ENCODE peak calls at places on chromosomes 12 and 14, in six cellular contexts. One of them, this sample, is unnamed. For H3K4me1, the result is how much of the 10 kb centered on the place peaks cover.

GRCh38 chr14:77988966-77989365 is 181.2 kb upstream of the NRXN3 start:
- DNase-seq in neuronal stem cell: no peak
- DNase-seq in mesenchymal stem cell: no peak
- DNase-seq in H9: no peak
- DNase-seq in IMR-90: peak
- DNase-seq in mesendoderm: no peak
- DNase-seq in this sample: no peak

GRCh38 chr12:96908170-96908675 is 1.2 kb downstream of the NEDD1 start:
- DNase-seq in mesenchymal stem cell: no peak
- DNase-seq in neuronal stem cell: peak
- DNase-seq in H9: no peak
- DNase-seq in mesendoderm: no peak
- DNase-seq in IMR-90: no peak
- DNase-seq in this sample: no peak

GRCh38 chr14:65751510-65751909 is 339.0 kb downstream of the FUT8 start:
- DNase-seq in H9: no peak
- DNase-seq in mesenchymal stem cell: no peak
- DNase-seq in neuronal stem cell: no peak
- DNase-seq in IMR-90: no peak
- DNase-seq in mesendoderm: peak
- DNase-seq in this sample: no peak

GRCh38 chr12:131971226-131971625 is 21.5 kb downstream of the EP400 start:
- DNase-seq in H9: no peak
- DNase-seq in neuronal stem cell: no peak
- DNase-seq in mesendoderm: no peak
- DNase-seq in mesenchymal stem cell: no peak
- DNase-seq in IMR-90: no peak
- DNase-seq in this sample: no peak

GRCh38 chr14:76904100-76904739 is 78.0 kb downstream of the LRRC74A start:
- DNase-seq in H9: no peak
- DNase-seq in mesendoderm: no peak
- DNase-seq in mesenchymal stem cell: peak
- DNase-seq in neuronal stem cell: no peak
- DNase-seq in IMR-90: peak
- DNase-seq in this sample: no peak

GRCh38 chr14:75879031-75879430 is 102.8 kb downstream of the TGFB3 start:
- DNase-seq in IMR-90: peak
- DNase-seq in mesendoderm: no peak
- DNase-seq in H9: no peak
- DNase-seq in neuronal stem cell: no peak
- DNase-seq in mesenchymal stem cell: peak
- DNase-seq in this sample: peak

GRCh38 chr12:51934080-51934479 is 17.4 kb upstream of the ACVR1B start:
- DNase-seq in IMR-90: no peak
- DNase-seq in neuronal stem cell: no peak
- DNase-seq in mesenchymal stem cell: no peak
- DNase-seq in H9: no peak
- DNase-seq in mesendoderm: no peak
- DNase-seq in this sample: no peak

GRCh38 chr12:89947437-89948265 is 239.0 kb upstream of the ATP2B1 start:
- DNase-seq in neuronal stem cell: no peak
- DNase-seq in IMR-90: peak
- DNase-seq in mesenchymal stem cell: peak
- DNase-seq in H9: no peak
- DNase-seq in mesendoderm: peak
- DNase-seq in this sample: peak

GRCh38 chr12:6042447-6042846 is 82.0 kb downstream of the VWF start:
- DNase-seq in mesendoderm: no peak
- DNase-seq in neuronal stem cell: no peak
- DNase-seq in IMR-90: no peak
- DNase-seq in mesenchymal stem cell: no peak
- DNase-seq in H9: no peak
- DNase-seq in this sample: no peak

GRCh38 chr12:58588771-58589170 is 331.5 kb downstream of the LRIG3 start:
- DNase-seq in neuronal stem cell: no peak
- DNase-seq in H9: no peak
- DNase-seq in mesenchymal stem cell: peak
- DNase-seq in mesendoderm: no peak
- DNase-seq in IMR-90: peak
- DNase-seq in this sample: peak

GRCh38 chr14:76917158-76917596 is 91.0 kb downstream of the LRRC74A start:
- DNase-seq in H9: peak
- DNase-seq in IMR-90: peak
- DNase-seq in mesenchymal stem cell: peak
- DNase-seq in neuronal stem cell: peak
- DNase-seq in mesendoderm: peak
- DNase-seq in this sample: peak

GRCh38 chr12:77728018-77728417 is 102.7 kb upstream of the NAV3 start:
- DNase-seq in mesendoderm: no peak
- DNase-seq in IMR-90: no peak
- DNase-seq in neuronal stem cell: no peak
- DNase-seq in H9: no peak
- DNase-seq in mesenchymal stem cell: no peak
- DNase-seq in this sample: no peak

GRCh38 chr12:113062502-113063395 is 6.2 kb downstream of the DTX1 start:
- DNase-seq in mesendoderm: no peak
- DNase-seq in IMR-90: no peak
- DNase-seq in H9: peak
- DNase-seq in neuronal stem cell: peak
- DNase-seq in mesenchymal stem cell: no peak
- DNase-seq in this sample: no peak

GRCh38 chr14:95070748-95071435 is 86.4 kb downstream of the DICER1 start:
- DNase-seq in mesenchymal stem cell: no peak
- DNase-seq in IMR-90: no peak
- DNase-seq in H9: no peak
- DNase-seq in neuronal stem cell: no peak
- DNase-seq in mesendoderm: no peak
- DNase-seq in this sample: no peak

GRCh38 chr14:92427096-92427495 is 86.5 kb upstream of the RIN3 start:
- DNase-seq in IMR-90: no peak
- DNase-seq in H9: no peak
- DNase-seq in mesendoderm: no peak
- DNase-seq in neuronal stem cell: no peak
- DNase-seq in mesenchymal stem cell: no peak
- DNase-seq in this sample: no peak

GRCh38 chr14:76329951-76330350 is 46.0 kb upstream of the ESRRB start:
- DNase-seq in H9: no peak
- DNase-seq in neuronal stem cell: no peak
- DNase-seq in mesenchymal stem cell: no peak
- DNase-seq in IMR-90: no peak
- DNase-seq in mesendoderm: no peak
- DNase-seq in this sample: no peak

GRCh38 chr14:72892879-72893635 is 844 bp downstream of the DPF3 start:
- DNase-seq in neuronal stem cell: no peak
- DNase-seq in H9: no peak
- DNase-seq in mesendoderm: no peak
- DNase-seq in mesenchymal stem cell: peak
- DNase-seq in IMR-90: no peak
- DNase-seq in this sample: peak

GRCh38 chr14:101288436-101289229 is 272.7 kb upstream of the DIO3 start:
- DNase-seq in neuronal stem cell: no peak
- DNase-seq in mesendoderm: peak
- DNase-seq in mesenchymal stem cell: no peak
- DNase-seq in IMR-90: no peak
- DNase-seq in H9: no peak
- DNase-seq in this sample: no peak

GRCh38 chr14:93772263-93772662 is 16.0 kb downstream of the PRIMA1 start:
- DNase-seq in mesendoderm: no peak
- DNase-seq in IMR-90: no peak
- DNase-seq in neuronal stem cell: no peak
- DNase-seq in H9: no peak
- DNase-seq in mesenchymal stem cell: no peak
- DNase-seq in this sample: no peak
- H3K4me1 ChIP-seq in mesendoderm: under half
- H3K4me1 ChIP-seq in IMR-90: under half
- H3K4me1 ChIP-seq in neuronal stem cell: under half
- H3K4me1 ChIP-seq in H9: under half
- H3K4me1 ChIP-seq in mesenchymal stem cell: under half
- H3K4me1 ChIP-seq in this sample: under half

GRCh38 chr14:39781466-39781865 is 349.2 kb upstream of the FBXO33 start:
- DNase-seq in H9: no peak
- DNase-seq in mesendoderm: no peak
- DNase-seq in IMR-90: no peak
- DNase-seq in mesenchymal stem cell: no peak
- DNase-seq in neuronal stem cell: no peak
- DNase-seq in this sample: no peak
- H4K8ac ChIP-seq in H9: no peak
- H4K8ac ChIP-seq in mesendoderm: no peak
- H4K8ac ChIP-seq in IMR-90: no peak
- H4K8ac ChIP-seq in mesenchymal stem cell: no peak
- H4K8ac ChIP-seq in neuronal stem cell: no peak
- H4K8ac ChIP-seq in this sample: peak

GRCh38 chr12:121888083-121888477 is 510 bp upstream of the PSMD9 start:
- DNase-seq in mesenchymal stem cell: no peak
- DNase-seq in mesendoderm: no peak
- DNase-seq in H9: no peak
- DNase-seq in neuronal stem cell: no peak
- DNase-seq in IMR-90: no peak
- DNase-seq in this sample: no peak
- H3K18ac ChIP-seq in mesenchymal stem cell: peak
- H3K18ac ChIP-seq in mesendoderm: no peak
- H3K18ac ChIP-seq in H9: no peak
- H3K18ac ChIP-seq in neuronal stem cell: peak
- H3K18ac ChIP-seq in IMR-90: peak
- H3K18ac ChIP-seq in this sample: no peak

DNA sequence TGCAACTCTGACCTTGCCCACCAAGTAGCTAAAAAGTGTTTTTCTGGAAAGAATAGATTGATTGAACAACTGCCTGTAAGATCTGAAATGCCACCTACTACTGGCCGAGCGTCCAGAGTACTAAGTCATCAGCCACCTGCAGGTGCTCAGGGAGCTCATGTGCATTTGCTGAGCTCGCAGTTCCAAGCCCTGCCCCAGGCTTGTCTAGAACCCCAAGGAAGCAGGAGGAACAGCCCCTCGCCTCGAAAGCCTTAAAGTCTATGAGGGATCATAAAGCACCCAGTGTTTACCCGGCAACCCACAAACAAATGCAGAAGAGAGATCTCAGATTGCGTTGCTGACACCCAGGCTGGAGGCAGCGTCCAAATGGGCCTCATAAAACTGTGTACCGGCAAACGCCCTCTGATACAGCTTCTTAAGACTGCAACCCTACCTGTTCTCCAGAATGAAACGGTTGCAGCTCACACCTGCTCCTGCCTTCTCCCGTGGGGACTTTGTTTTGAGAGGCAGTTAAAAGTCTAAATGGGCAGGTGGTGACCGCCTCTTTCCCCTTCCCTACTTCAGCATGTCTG is 6.8 kb downstream of the KDM2B start:
- DNase-seq in H9: no peak
- DNase-seq in neuronal stem cell: no peak
- DNase-seq in mesendoderm: no peak
- DNase-seq in mesenchymal stem cell: no peak
- DNase-seq in IMR-90: no peak
- DNase-seq in this sample: no peak
- H3K4me1 ChIP-seq in H9: under half
- H3K4me1 ChIP-seq in neuronal stem cell: under half
- H3K4me1 ChIP-seq in mesendoderm: under half
- H3K4me1 ChIP-seq in mesenchymal stem cell: under half
- H3K4me1 ChIP-seq in IMR-90: under half
- H3K4me1 ChIP-seq in this sample: under half

DNA sequence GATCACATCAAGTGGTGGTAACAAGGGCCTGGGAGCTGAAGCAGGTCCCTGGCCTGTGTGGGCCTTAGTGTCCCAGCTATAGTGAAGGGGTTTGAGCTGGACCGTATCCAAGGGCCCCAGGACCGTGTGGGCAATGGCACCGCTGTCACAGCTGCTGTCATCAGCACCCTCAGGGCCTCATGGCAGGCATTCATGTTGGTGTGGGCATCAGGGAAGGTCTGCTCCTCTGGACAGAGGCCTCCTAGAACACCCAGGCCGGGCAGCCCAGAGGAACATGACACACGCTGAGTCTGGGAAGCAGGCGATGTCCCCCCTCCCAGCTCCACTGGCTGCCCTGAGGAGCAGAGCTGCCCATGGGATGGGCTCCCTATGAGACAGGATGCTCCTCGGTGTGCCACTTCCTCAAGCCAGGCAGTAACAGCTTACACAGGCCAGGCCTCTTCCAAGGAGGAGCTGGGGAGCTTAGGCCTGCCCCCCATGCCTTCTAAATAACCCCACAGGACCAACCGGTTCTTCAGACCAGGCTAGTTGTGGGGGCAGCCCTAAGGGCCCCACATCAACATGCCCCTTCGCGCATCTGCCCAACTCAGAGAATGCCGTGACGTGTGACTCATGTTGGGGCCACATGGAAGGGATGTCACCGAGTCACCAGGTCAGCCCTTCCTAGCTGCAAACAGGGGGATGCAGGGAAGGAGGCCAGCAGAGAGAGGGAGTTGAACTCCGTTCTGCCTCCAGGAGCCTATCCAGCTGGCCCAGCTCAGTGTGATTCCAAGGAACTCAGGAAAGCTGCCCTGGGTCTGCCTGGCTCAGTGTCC is 80.4 kb downstream of the PITPNM2 start:
- DNase-seq in mesendoderm: no peak
- DNase-seq in neuronal stem cell: no peak
- DNase-seq in IMR-90: no peak
- DNase-seq in H9: no peak
- DNase-seq in mesenchymal stem cell: no peak
- DNase-seq in this sample: peak
- H4K8ac ChIP-seq in mesendoderm: no peak
- H4K8ac ChIP-seq in neuronal stem cell: no peak
- H4K8ac ChIP-seq in IMR-90: no peak
- H4K8ac ChIP-seq in H9: no peak
- H4K8ac ChIP-seq in mesenchymal stem cell: no peak
- H4K8ac ChIP-seq in this sample: no peak

GRCh38 chr12:53985358-53985899 is 483 bp downstream of the HOXC10 start:
- DNase-seq in mesenchymal stem cell: no peak
- DNase-seq in H9: peak
- DNase-seq in mesendoderm: no peak
- DNase-seq in neuronal stem cell: no peak
- DNase-seq in IMR-90: no peak
- DNase-seq in this sample: no peak
- H3K18ac ChIP-seq in mesenchymal stem cell: no peak
- H3K18ac ChIP-seq in H9: no peak
- H3K18ac ChIP-seq in mesendoderm: no peak
- H3K18ac ChIP-seq in neuronal stem cell: no peak
- H3K18ac ChIP-seq in IMR-90: no peak
- H3K18ac ChIP-seq in this sample: no peak

GRCh38 chr14:69637503-69638030 is 26.2 kb downstream of the SUSD6 start:
- DNase-seq in IMR-90: no peak
- DNase-seq in mesenchymal stem cell: peak
- DNase-seq in mesendoderm: no peak
- DNase-seq in neuronal stem cell: no peak
- DNase-seq in H9: no peak
- DNase-seq in this sample: no peak
- H3K4me1 ChIP-seq in IMR-90: under half
- H3K4me1 ChIP-seq in mesenchymal stem cell: under half
- H3K4me1 ChIP-seq in mesendoderm: under half
- H3K4me1 ChIP-seq in neuronal stem cell: under half
- H3K4me1 ChIP-seq in H9: under half
- H3K4me1 ChIP-seq in this sample: under half

This sample was measured in trophoblast cell.